ENCODE peak calls at places on chromosomes 11 and 22, in five cellular contexts. One of them, this sample, is unnamed.

GRCh38 chr11:12159351-12160099 is 49.1 kb downstream of the MICAL2 start:
- DNase-seq in upper lobe of right lung: no peak
- DNase-seq in left ventricle myocardium inferior: no peak
- DNase-seq in suprapubic skin: no peak
- DNase-seq in tibial nerve: no peak
- DNase-seq in this sample: peak; percentile 80

GRCh38 chr11:62201376-62201775 is 7.1 kb upstream of the SCGB2A1 start:
- DNase-seq in upper lobe of right lung: no peak
- DNase-seq in left ventricle myocardium inferior: no peak
- DNase-seq in suprapubic skin: no peak
- DNase-seq in tibial nerve: no peak
- DNase-seq in this sample: no peak

GRCh38 chr11:10909141-10909883 is 51.5 kb upstream of the ZBED5 start:
- DNase-seq in upper lobe of right lung: no peak
- DNase-seq in left ventricle myocardium inferior: no peak
- DNase-seq in suprapubic skin: no peak
- DNase-seq in tibial nerve: no peak
- DNase-seq in this sample: no peak

GRCh38 chr22:24289781-24290181 is 19.1 kb downstream of the SPECC1L start:
- DNase-seq in upper lobe of right lung: no peak
- DNase-seq in left ventricle myocardium inferior: no peak
- DNase-seq in suprapubic skin: no peak
- DNase-seq in tibial nerve: no peak
- DNase-seq in this sample: no peak

GRCh38 chr11:77821349-77821851 is 456 bp downstream of the AAMDC start:
- DNase-seq in upper lobe of right lung: peak; percentile 68
- DNase-seq in left ventricle myocardium inferior: peak; percentile 21
- DNase-seq in suprapubic skin: no peak
- DNase-seq in tibial nerve: peak; percentile 13
- DNase-seq in this sample: peak; percentile 78

GRCh38 chr11:110712643-110713468 is 619 bp upstream of the ARHGAP20 start:
- DNase-seq in upper lobe of right lung: peak; percentile 59
- DNase-seq in left ventricle myocardium inferior: no peak
- DNase-seq in suprapubic skin: no peak
- DNase-seq in tibial nerve: peak; percentile 49
- DNase-seq in this sample: peak; percentile 75

GRCh38 chr11:86174101-86175046 is 70.2 kb upstream of the EED start:
- DNase-seq in upper lobe of right lung: no peak
- DNase-seq in left ventricle myocardium inferior: peak; percentile 77
- DNase-seq in suprapubic skin: no peak
- DNase-seq in tibial nerve: peak; percentile 64
- DNase-seq in this sample: peak; percentile 97

GRCh38 chr22:44196731-44197131 is 16.0 kb downstream of the PARVG start:
- DNase-seq in upper lobe of right lung: peak; percentile 56
- DNase-seq in left ventricle myocardium inferior: no peak
- DNase-seq in suprapubic skin: no peak
- DNase-seq in tibial nerve: no peak
- DNase-seq in this sample: no peak

GRCh38 chr22:42202669-42203068 is 67.8 kb downstream of the TCF20 start:
- DNase-seq in upper lobe of right lung: no peak
- DNase-seq in left ventricle myocardium inferior: no peak
- DNase-seq in suprapubic skin: no peak
- DNase-seq in tibial nerve: no peak
- DNase-seq in this sample: no peak

GRCh38 chr11:12066056-12066798 is 44.2 kb upstream of the MICAL2 start:
- DNase-seq in upper lobe of right lung: no peak
- DNase-seq in left ventricle myocardium inferior: no peak
- DNase-seq in suprapubic skin: peak; percentile 76
- DNase-seq in tibial nerve: no peak
- DNase-seq in this sample: no peak

GRCh38 chr11:8959546-8960166 is 4.6 kb downstream of the TMEM9B start:
- DNase-seq in upper lobe of right lung: no peak
- DNase-seq in left ventricle myocardium inferior: no peak
- DNase-seq in suprapubic skin: no peak
- DNase-seq in tibial nerve: peak; percentile 59
- DNase-seq in this sample: no peak

GRCh38 chr11:60912851-60913550 is 957 bp upstream of the TMEM109 start:
- DNase-seq in upper lobe of right lung: no peak
- DNase-seq in left ventricle myocardium inferior: no peak
- DNase-seq in suprapubic skin: no peak
- DNase-seq in tibial nerve: no peak
- DNase-seq in this sample: no peak

GRCh38 chr22:20919718-20920117 is 2.5 kb downstream of the CRKL start:
- DNase-seq in upper lobe of right lung: no peak
- DNase-seq in left ventricle myocardium inferior: no peak
- DNase-seq in suprapubic skin: no peak
- DNase-seq in tibial nerve: no peak
- DNase-seq in this sample: no peak

GRCh38 chr11:12692238-12693074 is 18.2 kb downstream of the TEAD1 start:
- DNase-seq in upper lobe of right lung: peak; percentile 82
- DNase-seq in left ventricle myocardium inferior: peak; percentile 85
- DNase-seq in suprapubic skin: peak; percentile 87
- DNase-seq in tibial nerve: peak; percentile 82
- DNase-seq in this sample: peak; percentile 91

GRCh38 chr11:93567406-93567819 is 24.2 kb upstream of the SMCO4 start:
- DNase-seq in upper lobe of right lung: no peak
- DNase-seq in left ventricle myocardium inferior: peak; percentile 74
- DNase-seq in suprapubic skin: no peak
- DNase-seq in tibial nerve: peak; percentile 12
- DNase-seq in this sample: peak; percentile 87

GRCh38 chr22:29994027-29994715 is 86.1 kb upstream of the HORMAD2 start:
- DNase-seq in upper lobe of right lung: no peak
- DNase-seq in left ventricle myocardium inferior: no peak
- DNase-seq in suprapubic skin: no peak
- DNase-seq in tibial nerve: no peak
- DNase-seq in this sample: no peak

GRCh38 chr11:126804363-126804762 is 196.2 kb downstream of the KIRREL3 start:
- DNase-seq in upper lobe of right lung: no peak
- DNase-seq in left ventricle myocardium inferior: no peak
- DNase-seq in suprapubic skin: no peak
- DNase-seq in tibial nerve: no peak
- DNase-seq in this sample: no peak

GRCh38 chr11:61890536-61891330 is 612 bp downstream of the FADS3 start:
- DNase-seq in upper lobe of right lung: peak; percentile 78
- DNase-seq in left ventricle myocardium inferior: peak; percentile 50
- DNase-seq in suprapubic skin: no peak
- DNase-seq in tibial nerve: no peak
- DNase-seq in this sample: peak; percentile 93

GRCh38 chr11:6321961-6322362 is 1.7 kb upstream of the CAVIN3 start:
- DNase-seq in upper lobe of right lung: no peak
- DNase-seq in left ventricle myocardium inferior: no peak
- DNase-seq in suprapubic skin: no peak
- DNase-seq in tibial nerve: no peak
- DNase-seq in this sample: no peak

GRCh38 chr11:46143049-46143806 is 22.0 kb upstream of the PHF21A start:
- DNase-seq in upper lobe of right lung: no peak
- DNase-seq in left ventricle myocardium inferior: no peak
- DNase-seq in suprapubic skin: no peak
- DNase-seq in tibial nerve: no peak
- DNase-seq in this sample: no peak

GRCh38 chr11:130166457-130166784 is 6.8 kb downstream of the ST14 start:
- DNase-seq in upper lobe of right lung: no peak
- DNase-seq in left ventricle myocardium inferior: no peak
- DNase-seq in suprapubic skin: no peak
- DNase-seq in tibial nerve: no peak
- DNase-seq in this sample: no peak

GRCh38 chr11:1293619-1294015 is 15.8 kb downstream of the TOLLIP start:
- DNase-seq in upper lobe of right lung: peak; percentile 66
- DNase-seq in left ventricle myocardium inferior: peak; percentile 9
- DNase-seq in suprapubic skin: peak; percentile 55
- DNase-seq in tibial nerve: no peak
- DNase-seq in this sample: no peak

GRCh38 chr22:26648011-26648497 is 9.3 kb upstream of the MIAT start:
- DNase-seq in upper lobe of right lung: no peak
- DNase-seq in left ventricle myocardium inferior: no peak
- DNase-seq in suprapubic skin: no peak
- DNase-seq in tibial nerve: no peak
- DNase-seq in this sample: no peak

GRCh38 chr22:42310301-42310981 is 40.0 kb upstream of the TCF20 start:
- DNase-seq in upper lobe of right lung: no peak
- DNase-seq in left ventricle myocardium inferior: no peak
- DNase-seq in suprapubic skin: no peak
- DNase-seq in tibial nerve: no peak
- DNase-seq in this sample: no peak

GRCh38 chr11:61275191-61275590 is 19.9 kb downstream of the VWCE start:
- DNase-seq in upper lobe of right lung: no peak
- DNase-seq in left ventricle myocardium inferior: no peak
- DNase-seq in suprapubic skin: no peak
- DNase-seq in tibial nerve: no peak
- DNase-seq in this sample: no peak

GRCh38 chr11:63747006-63747405 is 21.6 kb downstream of the ZFTA start:
- DNase-seq in upper lobe of right lung: no peak
- DNase-seq in left ventricle myocardium inferior: no peak
- DNase-seq in suprapubic skin: no peak
- DNase-seq in tibial nerve: no peak
- DNase-seq in this sample: no peak

GRCh38 chr11:70709596-70709995 is 311.3 kb downstream of the CTTN start:
- DNase-seq in upper lobe of right lung: peak; percentile 51
- DNase-seq in left ventricle myocardium inferior: no peak
- DNase-seq in suprapubic skin: no peak
- DNase-seq in tibial nerve: no peak
- DNase-seq in this sample: no peak

GRCh38 chr11:98455500-98456186 is 565.1 kb upstream of the CNTN5 start:
- DNase-seq in upper lobe of right lung: no peak
- DNase-seq in left ventricle myocardium inferior: no peak
- DNase-seq in suprapubic skin: no peak
- DNase-seq in tibial nerve: no peak
- DNase-seq in this sample: no peak

DNA sequence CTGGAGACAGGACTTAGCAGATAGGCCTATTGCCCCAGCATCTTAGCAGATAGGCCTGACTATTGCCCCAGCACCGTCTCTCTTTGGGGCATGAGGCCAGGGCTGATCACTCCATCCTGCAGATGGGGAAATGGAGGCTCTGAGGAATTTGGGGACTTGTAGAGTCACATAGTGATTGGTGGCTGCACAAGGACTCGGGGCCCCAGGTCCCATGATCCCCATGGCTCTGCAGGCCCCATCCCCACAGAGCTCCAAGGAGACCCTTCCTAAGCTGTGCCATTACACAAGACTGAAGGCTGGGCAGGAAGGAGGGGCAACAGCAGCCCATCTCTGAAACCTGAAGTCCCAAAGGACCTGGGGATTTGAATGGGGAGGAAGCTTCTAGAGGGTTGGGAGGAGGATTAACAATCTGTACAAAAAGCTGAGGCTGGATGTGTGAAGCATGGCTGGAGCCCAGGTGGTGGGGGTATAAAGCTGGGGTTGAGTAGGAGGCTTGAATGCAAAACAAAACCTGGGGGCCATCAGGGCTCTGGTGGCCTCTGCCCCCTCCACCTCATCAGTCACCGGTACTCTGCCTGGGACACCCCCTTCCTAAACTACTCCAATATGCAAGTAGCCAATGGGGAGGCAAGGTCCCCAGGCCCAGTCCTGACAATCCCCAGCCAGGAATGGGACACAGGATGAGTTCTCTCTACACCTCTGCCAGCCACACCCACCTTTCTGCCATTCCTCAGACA is 1.5 kb downstream of the ARAP1 start:
- DNase-seq in upper lobe of right lung: no peak
- DNase-seq in left ventricle myocardium inferior: no peak
- DNase-seq in suprapubic skin: no peak
- DNase-seq in tibial nerve: no peak
- DNase-seq in this sample: no peak
- H3K4me3 ChIP-seq in upper lobe of right lung: peak overlapping the region; percentile 80
- H3K4me3 ChIP-seq in left ventricle myocardium inferior: peak overlapping the region; percentile 75
- H3K4me3 ChIP-seq in suprapubic skin: no peak overlapping the region
- H3K4me3 ChIP-seq in tibial nerve: peak overlapping the region; percentile 78
- H3K4me3 ChIP-seq in this sample: peak overlapping the region; percentile 81

DNA sequence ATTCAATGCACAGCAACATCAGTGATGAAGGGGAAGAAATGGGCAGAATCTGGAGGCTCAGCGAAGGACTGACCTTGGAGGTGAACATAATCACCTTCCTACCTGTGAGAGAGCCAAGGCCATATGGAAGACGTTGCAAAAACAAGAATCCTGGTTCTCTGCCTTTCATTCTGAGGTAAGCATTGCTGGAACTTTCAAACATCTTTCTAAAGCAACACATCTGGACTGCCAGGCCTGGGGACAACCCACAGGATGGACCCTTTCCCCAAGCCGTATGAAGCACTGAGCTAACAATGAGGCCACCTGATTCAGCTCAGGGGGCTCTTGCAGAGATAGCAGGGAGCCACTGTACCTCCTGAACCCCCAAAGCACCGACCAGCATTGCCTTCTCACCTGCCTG is 70.5 kb downstream of the ETS1 start:
- DNase-seq in upper lobe of right lung: no peak
- DNase-seq in left ventricle myocardium inferior: no peak
- DNase-seq in suprapubic skin: no peak
- DNase-seq in tibial nerve: no peak
- DNase-seq in this sample: no peak
- H3K4me3 ChIP-seq in upper lobe of right lung: peak overlapping the region; percentile 74
- H3K4me3 ChIP-seq in left ventricle myocardium inferior: peak overlapping the region; percentile 81
- H3K4me3 ChIP-seq in suprapubic skin: peak overlapping the region; percentile 83
- H3K4me3 ChIP-seq in tibial nerve: no peak overlapping the region
- H3K4me3 ChIP-seq in this sample: peak overlapping the region; percentile 82

GRCh38 chr22:46769706-46770105 is 7.3 kb downstream of the TBC1D22A start:
- DNase-seq in upper lobe of right lung: no peak
- DNase-seq in left ventricle myocardium inferior: no peak
- DNase-seq in suprapubic skin: no peak
- DNase-seq in tibial nerve: no peak
- DNase-seq in this sample: no peak
- H3K4me3 ChIP-seq in upper lobe of right lung: no peak overlapping the region
- H3K4me3 ChIP-seq in left ventricle myocardium inferior: no peak overlapping the region
- H3K4me3 ChIP-seq in suprapubic skin: no peak overlapping the region
- H3K4me3 ChIP-seq in tibial nerve: no peak overlapping the region
- H3K4me3 ChIP-seq in this sample: no peak overlapping the region

GRCh38 chr22:33787645-33788456 is 132.4 kb downstream of the LARGE1 start:
- DNase-seq in upper lobe of right lung: no peak
- DNase-seq in left ventricle myocardium inferior: no peak
- DNase-seq in suprapubic skin: no peak
- DNase-seq in tibial nerve: no peak
- DNase-seq in this sample: no peak

GRCh38 chr22:33792837-33793236 is 127.4 kb downstream of the LARGE1 start:
- DNase-seq in upper lobe of right lung: no peak
- DNase-seq in left ventricle myocardium inferior: no peak
- DNase-seq in suprapubic skin: no peak
- DNase-seq in tibial nerve: no peak
- DNase-seq in this sample: no peak

GRCh38 chr22:33785283-33785991 is 134.8 kb downstream of the LARGE1 start:
- DNase-seq in upper lobe of right lung: no peak
- DNase-seq in left ventricle myocardium inferior: no peak
- DNase-seq in suprapubic skin: no peak
- DNase-seq in tibial nerve: no peak
- DNase-seq in this sample: no peak

GRCh38 chr22:33789690-33790253 is 130.5 kb downstream of the LARGE1 start:
- DNase-seq in upper lobe of right lung: no peak
- DNase-seq in left ventricle myocardium inferior: no peak
- DNase-seq in suprapubic skin: no peak
- DNase-seq in tibial nerve: no peak
- DNase-seq in this sample: no peak

DNA sequence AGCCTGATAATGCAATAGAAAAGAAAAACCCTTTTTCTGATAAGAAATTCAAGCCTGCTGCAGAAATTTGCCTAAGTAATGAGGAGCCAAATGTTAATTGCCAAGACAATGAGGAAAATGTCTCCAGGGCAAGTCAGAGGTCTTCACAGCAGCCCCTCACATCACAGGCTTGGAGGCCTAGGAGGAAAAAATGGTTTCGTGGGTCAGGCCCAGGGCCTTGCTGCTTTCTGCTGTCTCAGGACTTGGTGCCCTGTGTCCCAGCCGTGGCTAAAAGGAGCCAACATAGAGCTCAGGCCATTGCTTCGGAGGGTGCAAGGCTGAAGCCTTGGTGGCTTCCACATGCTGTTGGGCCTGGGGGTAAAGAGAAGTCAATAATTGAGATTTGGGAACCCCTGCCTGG is 131.3 kb downstream of the LARGE1 start:
- DNase-seq in upper lobe of right lung: no peak
- DNase-seq in left ventricle myocardium inferior: no peak
- DNase-seq in suprapubic skin: no peak
- DNase-seq in tibial nerve: no peak
- DNase-seq in this sample: no peak
- H3K4me3 ChIP-seq in upper lobe of right lung: no peak overlapping the region
- H3K4me3 ChIP-seq in left ventricle myocardium inferior: no peak overlapping the region
- H3K4me3 ChIP-seq in suprapubic skin: no peak overlapping the region
- H3K4me3 ChIP-seq in tibial nerve: no peak overlapping the region
- H3K4me3 ChIP-seq in this sample: no peak overlapping the region